ENCODE peak calls at places on chromosome 10, in ten cellular contexts. One of them, this sample, is unnamed.

GRCh38 chr10:133100706-133101463 is 13.2 kb downstream of the ADGRA1 start:
- DNase-seq in endothelial cell: peak; percentile 34
- DNase-seq in progenitor cell of endocrine pancreas: no peak
- DNase-seq in fibroblast of mammary gland: no peak
- DNase-seq in choroid plexus epithelial cell: peak; percentile 2
- DNase-seq in CD8-positive, alpha-beta T cell: no peak
- DNase-seq in heart right ventricle: no peak
- DNase-seq in stomach: peak; percentile 54
- DNase-seq in A673: no peak
- DNase-seq in dorsolateral prefrontal cortex: no peak
- DNase-seq in this sample: no peak

GRCh38 chr10:60914676-60915075 is 29.3 kb downstream of the RHOBTB1 start:
- DNase-seq in stomach: no peak
- DNase-seq in dorsolateral prefrontal cortex: no peak
- DNase-seq in fibroblast of mammary gland: peak; percentile 88
- DNase-seq in progenitor cell of endocrine pancreas: no peak
- DNase-seq in A673: no peak
- DNase-seq in heart right ventricle: peak; percentile 36
- DNase-seq in CD8-positive, alpha-beta T cell: no peak
- DNase-seq in endothelial cell: no peak
- DNase-seq in choroid plexus epithelial cell: peak; percentile 94
- DNase-seq in this sample: peak; percentile 32

GRCh38 chr10:117619200-117619599 is 76.7 kb downstream of the EMX2 start:
- DNase-seq in choroid plexus epithelial cell: no peak
- DNase-seq in A673: no peak
- DNase-seq in CD8-positive, alpha-beta T cell: no peak
- DNase-seq in stomach: no peak
- DNase-seq in dorsolateral prefrontal cortex: no peak
- DNase-seq in endothelial cell: no peak
- DNase-seq in progenitor cell of endocrine pancreas: no peak
- DNase-seq in fibroblast of mammary gland: peak; percentile 23
- DNase-seq in heart right ventricle: no peak
- DNase-seq in this sample: peak; percentile 55

GRCh38 chr10:113326160-113327111 is 226.4 kb upstream of the HABP2 start:
- DNase-seq in choroid plexus epithelial cell: peak; percentile 82
- DNase-seq in dorsolateral prefrontal cortex: no peak
- DNase-seq in heart right ventricle: peak; percentile 46
- DNase-seq in endothelial cell: no peak
- DNase-seq in progenitor cell of endocrine pancreas: no peak
- DNase-seq in stomach: no peak
- DNase-seq in CD8-positive, alpha-beta T cell: no peak
- DNase-seq in fibroblast of mammary gland: peak; percentile 97
- DNase-seq in A673: peak; percentile 82
- DNase-seq in this sample: peak; percentile 80

GRCh38 chr10:93403152-93403551 is 79.0 kb downstream of the MYOF start:
- DNase-seq in stomach: no peak
- DNase-seq in progenitor cell of endocrine pancreas: no peak
- DNase-seq in choroid plexus epithelial cell: no peak
- DNase-seq in A673: no peak
- DNase-seq in endothelial cell: no peak
- DNase-seq in CD8-positive, alpha-beta T cell: no peak
- DNase-seq in fibroblast of mammary gland: no peak
- DNase-seq in heart right ventricle: no peak
- DNase-seq in dorsolateral prefrontal cortex: no peak
- DNase-seq in this sample: no peak

GRCh38 chr10:112896722-112897121 is 53.3 kb upstream of the TCF7L2 start:
- DNase-seq in choroid plexus epithelial cell: no peak
- DNase-seq in dorsolateral prefrontal cortex: no peak
- DNase-seq in progenitor cell of endocrine pancreas: no peak
- DNase-seq in A673: no peak
- DNase-seq in fibroblast of mammary gland: no peak
- DNase-seq in CD8-positive, alpha-beta T cell: no peak
- DNase-seq in endothelial cell: no peak
- DNase-seq in heart right ventricle: no peak
- DNase-seq in stomach: no peak
- DNase-seq in this sample: no peak

GRCh38 chr10:77524300-77524711 is 113.3 kb downstream of the KCNMA1 start:
- DNase-seq in A673: no peak
- DNase-seq in choroid plexus epithelial cell: peak; percentile 90
- DNase-seq in stomach: no peak
- DNase-seq in endothelial cell: no peak
- DNase-seq in progenitor cell of endocrine pancreas: no peak
- DNase-seq in fibroblast of mammary gland: peak; percentile 68
- DNase-seq in dorsolateral prefrontal cortex: no peak
- DNase-seq in heart right ventricle: no peak
- DNase-seq in CD8-positive, alpha-beta T cell: no peak
- DNase-seq in this sample: no peak

GRCh38 chr10:102729090-102730026 is 14.4 kb upstream of the WBP1L start:
- DNase-seq in A673: peak; percentile 78
- DNase-seq in endothelial cell: peak; percentile 91
- DNase-seq in choroid plexus epithelial cell: peak; percentile 87
- DNase-seq in CD8-positive, alpha-beta T cell: peak; percentile 58
- DNase-seq in heart right ventricle: peak; percentile 89
- DNase-seq in stomach: peak; percentile 89
- DNase-seq in progenitor cell of endocrine pancreas: peak; percentile 78
- DNase-seq in fibroblast of mammary gland: peak; percentile 77
- DNase-seq in dorsolateral prefrontal cortex: peak; percentile 84
- DNase-seq in this sample: peak; percentile 75

GRCh38 chr10:130913844-130914243 is 397.7 kb downstream of the TCERG1L start:
- DNase-seq in dorsolateral prefrontal cortex: no peak
- DNase-seq in CD8-positive, alpha-beta T cell: no peak
- DNase-seq in A673: no peak
- DNase-seq in endothelial cell: no peak
- DNase-seq in stomach: no peak
- DNase-seq in fibroblast of mammary gland: no peak
- DNase-seq in progenitor cell of endocrine pancreas: no peak
- DNase-seq in heart right ventricle: no peak
- DNase-seq in choroid plexus epithelial cell: no peak
- DNase-seq in this sample: no peak

DNA sequence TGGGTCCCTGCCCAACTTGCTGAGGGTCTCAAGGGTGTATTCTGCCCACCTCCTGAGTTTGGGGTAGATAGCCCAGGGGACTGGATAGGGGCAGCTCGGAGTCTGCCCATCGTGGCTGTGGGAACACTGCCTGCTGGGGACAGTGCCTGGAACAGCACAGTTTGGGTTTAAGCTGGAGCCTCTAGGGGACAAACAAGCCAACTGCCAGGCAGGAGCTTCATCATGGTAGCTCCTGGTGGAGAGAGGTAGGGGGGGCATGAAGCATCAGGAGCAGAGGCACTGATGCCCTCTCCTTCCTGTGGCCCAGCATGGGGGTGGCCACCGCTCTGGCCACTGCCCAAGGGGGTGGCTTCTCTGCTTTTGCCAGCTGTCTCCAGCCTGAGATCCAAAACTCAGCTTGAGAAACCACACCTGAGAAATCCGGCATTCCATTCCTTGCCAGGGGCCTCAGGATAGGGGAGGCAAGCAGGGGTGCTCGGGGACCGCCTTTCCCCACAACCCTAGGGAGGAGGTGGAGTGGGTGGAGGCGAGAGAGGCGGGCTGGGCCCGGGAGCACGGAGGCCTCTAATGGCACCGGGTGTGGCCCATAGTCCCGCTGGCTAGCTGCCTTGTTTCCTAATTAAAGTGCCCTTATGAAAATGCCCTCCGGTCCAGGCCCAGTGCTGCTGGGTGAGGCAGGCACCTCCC is 47.6 kb downstream of the UNC5B start:
- DNase-seq in progenitor cell of endocrine pancreas: no peak
- DNase-seq in stomach: peak; percentile 41
- DNase-seq in dorsolateral prefrontal cortex: no peak
- DNase-seq in fibroblast of mammary gland: no peak
- DNase-seq in endothelial cell: no peak
- DNase-seq in CD8-positive, alpha-beta T cell: no peak
- DNase-seq in A673: no peak
- DNase-seq in choroid plexus epithelial cell: no peak
- DNase-seq in heart right ventricle: no peak
- DNase-seq in this sample: peak; percentile 75
- TF ChIP-seq CTCF in progenitor cell of endocrine pancreas: no peak
- TF ChIP-seq CTCF in stomach: no peak
- TF ChIP-seq CTCF in dorsolateral prefrontal cortex: no peak
- TF ChIP-seq CTCF in fibroblast of mammary gland: no peak
- TF ChIP-seq CTCF in endothelial cell: no peak
- TF ChIP-seq CTCF in CD8-positive, alpha-beta T cell: no peak
- TF ChIP-seq CTCF in A673: no peak
- TF ChIP-seq CTCF in choroid plexus epithelial cell: peak; percentile 12
- TF ChIP-seq CTCF in heart right ventricle: no peak
- TF ChIP-seq CTCF in this sample: no peak

DNA sequence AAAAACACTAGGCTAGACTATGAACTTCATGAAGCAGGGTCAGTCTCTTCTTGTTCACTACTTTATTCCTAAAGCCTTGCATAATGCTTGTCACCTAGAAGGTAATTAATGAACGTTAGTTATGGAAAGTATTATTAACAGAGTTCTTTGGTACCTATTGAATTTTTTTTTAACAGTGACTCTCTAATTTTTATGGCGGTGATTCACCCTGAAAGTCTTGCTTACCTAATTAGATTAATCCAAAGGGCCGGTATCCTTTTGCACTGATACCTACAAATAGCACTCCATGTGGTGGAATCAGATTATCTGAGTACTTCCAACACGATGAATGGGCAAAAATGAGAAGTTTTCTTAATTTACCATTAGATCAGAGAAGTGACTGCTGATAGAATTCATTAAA is 31.7 kb downstream of the STAM start:
- DNase-seq in dorsolateral prefrontal cortex: no peak
- DNase-seq in choroid plexus epithelial cell: no peak
- DNase-seq in progenitor cell of endocrine pancreas: no peak
- DNase-seq in stomach: no peak
- DNase-seq in heart right ventricle: no peak
- DNase-seq in fibroblast of mammary gland: peak; percentile 17
- DNase-seq in A673: peak; percentile 53
- DNase-seq in CD8-positive, alpha-beta T cell: no peak
- DNase-seq in endothelial cell: no peak
- DNase-seq in this sample: no peak
- TF ChIP-seq CTCF in dorsolateral prefrontal cortex: no peak
- TF ChIP-seq CTCF in choroid plexus epithelial cell: no peak
- TF ChIP-seq CTCF in progenitor cell of endocrine pancreas: no peak
- TF ChIP-seq CTCF in stomach: no peak
- TF ChIP-seq CTCF in heart right ventricle: no peak
- TF ChIP-seq CTCF in fibroblast of mammary gland: no peak
- TF ChIP-seq CTCF in A673: peak; percentile 17
- TF ChIP-seq CTCF in CD8-positive, alpha-beta T cell: no peak
- TF ChIP-seq CTCF in endothelial cell: no peak
- TF ChIP-seq CTCF in this sample: no peak

GRCh38 chr10:54402576-54402975 is 398.5 kb downstream of the PCDH15 start:
- DNase-seq in A673: peak; percentile 1
- DNase-seq in choroid plexus epithelial cell: peak; percentile 52
- DNase-seq in dorsolateral prefrontal cortex: no peak
- DNase-seq in heart right ventricle: no peak
- DNase-seq in stomach: no peak
- DNase-seq in CD8-positive, alpha-beta T cell: no peak
- DNase-seq in fibroblast of mammary gland: peak; percentile 16
- DNase-seq in endothelial cell: peak; percentile 31
- DNase-seq in progenitor cell of endocrine pancreas: no peak
- DNase-seq in this sample: peak; percentile 59
- TF ChIP-seq CTCF in A673: peak; percentile 33
- TF ChIP-seq CTCF in choroid plexus epithelial cell: peak; percentile 44
- TF ChIP-seq CTCF in dorsolateral prefrontal cortex: peak; percentile 53
- TF ChIP-seq CTCF in heart right ventricle: peak; percentile 29
- TF ChIP-seq CTCF in stomach: no peak
- TF ChIP-seq CTCF in CD8-positive, alpha-beta T cell: no peak
- TF ChIP-seq CTCF in fibroblast of mammary gland: peak; percentile 9
- TF ChIP-seq CTCF in endothelial cell: peak; percentile 71
- TF ChIP-seq CTCF in progenitor cell of endocrine pancreas: peak; percentile 72
- TF ChIP-seq CTCF in this sample: peak; percentile 62

GRCh38 chr10:71970869-71971268 is 6.7 kb downstream of the CHST3 start:
- DNase-seq in choroid plexus epithelial cell: no peak
- DNase-seq in progenitor cell of endocrine pancreas: no peak
- DNase-seq in endothelial cell: no peak
- DNase-seq in heart right ventricle: no peak
- DNase-seq in fibroblast of mammary gland: no peak
- DNase-seq in A673: no peak
- DNase-seq in stomach: no peak
- DNase-seq in dorsolateral prefrontal cortex: no peak
- DNase-seq in CD8-positive, alpha-beta T cell: no peak
- DNase-seq in this sample: no peak

GRCh38 chr10:71969929-71970328 is 5.7 kb downstream of the CHST3 start:
- DNase-seq in heart right ventricle: no peak
- DNase-seq in progenitor cell of endocrine pancreas: no peak
- DNase-seq in endothelial cell: no peak
- DNase-seq in A673: no peak
- DNase-seq in fibroblast of mammary gland: no peak
- DNase-seq in dorsolateral prefrontal cortex: no peak
- DNase-seq in choroid plexus epithelial cell: no peak
- DNase-seq in stomach: no peak
- DNase-seq in CD8-positive, alpha-beta T cell: no peak
- DNase-seq in this sample: no peak

GRCh38 chr10:71971311-71971731 is 7.1 kb downstream of the CHST3 start:
- DNase-seq in progenitor cell of endocrine pancreas: no peak
- DNase-seq in A673: no peak
- DNase-seq in endothelial cell: no peak
- DNase-seq in stomach: no peak
- DNase-seq in heart right ventricle: no peak
- DNase-seq in choroid plexus epithelial cell: no peak
- DNase-seq in dorsolateral prefrontal cortex: no peak
- DNase-seq in fibroblast of mammary gland: no peak
- DNase-seq in CD8-positive, alpha-beta T cell: no peak
- DNase-seq in this sample: peak; percentile 24

GRCh38 chr10:71968553-71969474 is 4.6 kb downstream of the CHST3 start:
- DNase-seq in stomach: no peak
- DNase-seq in fibroblast of mammary gland: no peak
- DNase-seq in A673: no peak
- DNase-seq in progenitor cell of endocrine pancreas: no peak
- DNase-seq in endothelial cell: no peak
- DNase-seq in choroid plexus epithelial cell: no peak
- DNase-seq in CD8-positive, alpha-beta T cell: no peak
- DNase-seq in heart right ventricle: no peak
- DNase-seq in dorsolateral prefrontal cortex: no peak
- DNase-seq in this sample: no peak

DNA sequence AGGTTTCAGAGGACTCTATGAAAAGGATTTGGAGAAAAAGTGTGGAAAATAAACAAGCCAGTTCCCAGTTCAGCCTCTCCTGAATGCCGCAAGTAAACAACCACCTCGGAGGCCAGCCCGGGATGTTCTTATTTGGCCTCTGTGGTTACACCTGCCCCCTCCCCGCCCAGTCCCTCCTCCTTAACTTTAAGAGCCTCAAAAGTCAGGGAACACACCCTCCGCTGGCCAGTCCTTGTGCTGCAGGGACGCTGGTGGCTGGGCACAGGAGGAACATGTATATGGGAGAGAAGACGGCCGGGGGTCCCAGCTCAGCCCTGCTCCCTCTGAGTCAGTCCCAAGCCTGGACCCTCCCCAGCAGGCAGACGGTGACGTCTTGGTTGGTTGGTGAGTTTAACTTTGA is 6.1 kb downstream of the CHST3 start:
- DNase-seq in progenitor cell of endocrine pancreas: peak; percentile 27
- DNase-seq in dorsolateral prefrontal cortex: no peak
- DNase-seq in stomach: peak; percentile 75
- DNase-seq in A673: no peak
- DNase-seq in CD8-positive, alpha-beta T cell: no peak
- DNase-seq in choroid plexus epithelial cell: no peak
- DNase-seq in fibroblast of mammary gland: no peak
- DNase-seq in endothelial cell: peak; percentile 53
- DNase-seq in heart right ventricle: no peak
- DNase-seq in this sample: peak; percentile 56
- TF ChIP-seq CTCF in progenitor cell of endocrine pancreas: peak; percentile 32
- TF ChIP-seq CTCF in dorsolateral prefrontal cortex: no peak
- TF ChIP-seq CTCF in stomach: no peak
- TF ChIP-seq CTCF in A673: peak; percentile 30
- TF ChIP-seq CTCF in CD8-positive, alpha-beta T cell: no peak
- TF ChIP-seq CTCF in choroid plexus epithelial cell: peak; percentile 39
- TF ChIP-seq CTCF in fibroblast of mammary gland: peak; percentile 18
- TF ChIP-seq CTCF in endothelial cell: no peak
- TF ChIP-seq CTCF in heart right ventricle: no peak
- TF ChIP-seq CTCF in this sample: peak; percentile 29

This sample was measured in MCF 10A.